ENCODE peak calls at places on chromosomes 2 and 18, in ten cellular contexts. I is prostate gland; T is body of pancreas; X is fibroblast of lung; Q is psoas muscle; B is left ventricle myocardium inferior; N is CD8-positive, alpha-beta T cell; S is breast epithelium; D is neuronal stem cell; E is mesendoderm. M is an unnamed sample.

GRCh38 chr2:225667465-225667864 is 268.0 kb downstream of the NYAP2 start:
- DNase-seq in I (no peak), T (no peak), X (peak), Q (no peak), B (no peak), N (no peak), S (no peak), D (no peak), E (peak), M (no peak)

GRCh38 chr18:76518073-76518472 is 23.0 kb upstream of the ZNF516 start:
- DNase-seq in I (no peak), T (no peak), X (peak), Q (no peak), B (no peak), N (no peak), S (no peak), D (no peak), E (no peak), M (no peak)

GRCh38 chr2:69544951-69545350 is 98.6 kb downstream of the AAK1 start:
- DNase-seq in I (no peak), T (no peak), X (no peak), Q (no peak), B (no peak), N (no peak), S (no peak), D (no peak), E (no peak), M (no peak)

GRCh38 chr18:32831781-32832180 is 59.0 kb upstream of the KLHL14 start:
- DNase-seq in I (no peak), T (no peak), X (peak), Q (no peak), B (no peak), N (no peak), S (no peak), D (no peak), E (no peak), M (no peak)

GRCh38 chr2:10141736-10142639 is 19.4 kb downstream of the RRM2 start:
- DNase-seq in I (peak), T (peak), X (no peak), Q (no peak), B (no peak), N (no peak), S (no peak), D (no peak), E (peak), M (no peak)

GRCh38 chr2:145811467-145812162 is 1291.7 kb upstream of the ZEB2 start:
- DNase-seq in I (no peak), T (no peak), X (peak), Q (no peak), B (no peak), N (no peak), S (no peak), D (no peak), E (no peak), M (no peak)

GRCh38 chr18:36376361-36376760 is 78.8 kb downstream of the FHOD3 start:
- DNase-seq in I (no peak), T (no peak), X (peak), Q (no peak), B (no peak), N (no peak), S (no peak), D (no peak), E (no peak), M (no peak)

GRCh38 chr2:98461650-98462049 is 17.0 kb downstream of the INPP4A start:
- DNase-seq in I (no peak), T (no peak), X (no peak), Q (no peak), B (peak), N (no peak), S (no peak), D (no peak), E (no peak), M (no peak)

GRCh38 chr2:53058526-53058925 is 709.1 kb upstream of the CHAC2 start:
- DNase-seq in I (no peak), T (no peak), X (peak), Q (no peak), B (no peak), N (no peak), S (no peak), D (no peak), E (peak), M (peak)

GRCh38 chr2:103435010-103435409 is 673.2 kb downstream of the TMEM182 start:
- DNase-seq in I (no peak), T (no peak), X (peak), Q (no peak), B (no peak), N (no peak), S (no peak), D (no peak), E (peak), M (no peak)

GRCh38 chr2:53787255-53787910 is 539 bp downstream of the ERLEC1 start:
- DNase-seq in I (no peak), T (no peak), X (peak), Q (no peak), B (no peak), N (no peak), S (no peak), D (no peak), E (no peak), M (no peak)

GRCh38 chr18:80171190-80171872 is 62.3 kb downstream of the ADNP2 start:
- DNase-seq in I (peak), T (peak), X (peak), Q (peak), B (peak), N (peak), S (no peak), D (no peak), E (peak), M (peak)

GRCh38 chr2:232482301-232483238 is 5.1 kb downstream of the ECEL1 start:
- DNase-seq in I (no peak), T (peak), X (no peak), Q (no peak), B (peak), N (no peak), S (no peak), D (no peak), E (no peak), M (no peak)

GRCh38 chr2:84038866-84039265 is 420.2 kb downstream of the SUCLG1 start:
- DNase-seq in I (no peak), T (no peak), X (no peak), Q (no peak), B (no peak), N (no peak), S (no peak), D (no peak), E (peak), M (no peak)

GRCh38 chr2:169716229-169716886 is 17.3 kb upstream of the KLHL23 start:
- DNase-seq in I (peak), T (peak), X (peak), Q (no peak), B (no peak), N (no peak), S (no peak), D (no peak), E (no peak), M (no peak)

GRCh38 chr2:86243950-86244733 is 44.9 kb downstream of the MRPL35 start:
- DNase-seq in I (no peak), T (no peak), X (peak), Q (no peak), B (no peak), N (no peak), S (no peak), D (no peak), E (no peak), M (no peak)

GRCh38 chr2:107248932-107249331 is 363.0 kb upstream of the ST6GAL2 start:
- DNase-seq in I (no peak), T (no peak), X (no peak), Q (no peak), B (no peak), N (no peak), S (no peak), D (no peak), E (no peak), M (no peak)

GRCh38 chr2:96325038-96325883 is at the start of gene ITPRIPL1:
- DNase-seq in I (no peak), T (no peak), X (no peak), Q (peak), B (no peak), N (no peak), S (no peak), D (no peak), E (peak), M (no peak)

GRCh38 chr2:200596774-200597173 is 11.0 kb downstream of the AOX1 start:
- DNase-seq in I (no peak), T (peak), X (no peak), Q (no peak), B (no peak), N (no peak), S (no peak), D (no peak), E (no peak), M (no peak)

GRCh38 chr18:51107082-51107481 is 77.1 kb downstream of the SMAD4 start:
- DNase-seq in I (no peak), T (no peak), X (no peak), Q (no peak), B (no peak), N (no peak), S (peak), D (no peak), E (no peak), M (no peak)

GRCh38 chr2:112181571-112182290 is 43.5 kb downstream of the FBLN7 start:
- DNase-seq in I (no peak), T (no peak), X (no peak), Q (no peak), B (no peak), N (no peak), S (no peak), D (no peak), E (peak), M (peak)

GRCh38 chr18:55385770-55386169 is 202.2 kb downstream of the TCF4 start:
- DNase-seq in I (no peak), T (no peak), X (no peak), Q (no peak), B (no peak), N (no peak), S (no peak), D (no peak), E (no peak), M (no peak)

GRCh38 chr2:117523267-117523666 is 291.2 kb upstream of the DDX18 start:
- DNase-seq in I (peak), T (peak), X (no peak), Q (peak), B (peak), N (no peak), S (peak), D (no peak), E (no peak), M (no peak)

GRCh38 chr2:205259131-205259530 is 423.2 kb upstream of the NRP2 start:
- DNase-seq in I (no peak), T (no peak), X (peak), Q (no peak), B (no peak), N (no peak), S (no peak), D (no peak), E (no peak), M (no peak)

GRCh38 chr2:48755473-48755872 is at the start of gene LHCGR:
- DNase-seq in I (no peak), T (no peak), X (peak), Q (peak), B (peak), N (no peak), S (no peak), D (no peak), E (peak), M (no peak)

GRCh38 chr2:73257425-73258125 is 23.5 kb downstream of the CCT7 start:
- DNase-seq in I (no peak), T (peak), X (no peak), Q (no peak), B (no peak), N (no peak), S (no peak), D (no peak), E (no peak), M (no peak)

GRCh38 chr2:70548233-70548632 is 5.4 kb downstream of the TGFA start:
- DNase-seq in I (no peak), T (no peak), X (no peak), Q (no peak), B (no peak), N (no peak), S (no peak), D (no peak), E (no peak), M (no peak)

GRCh38 chr2:70549962-70550361 is 3.7 kb downstream of the TGFA start:
- DNase-seq in I (no peak), T (no peak), X (no peak), Q (no peak), B (no peak), N (no peak), S (no peak), D (no peak), E (no peak), M (no peak)

GRCh38 chr2:70546376-70546775 is 7.2 kb downstream of the TGFA start:
- DNase-seq in I (no peak), T (no peak), X (no peak), Q (no peak), B (no peak), N (no peak), S (no peak), D (no peak), E (no peak), M (no peak)

GRCh38 chr2:70549064-70549710 is 4.4 kb downstream of the TGFA start:
- DNase-seq in I (peak), T (no peak), X (no peak), Q (no peak), B (no peak), N (no peak), S (no peak), D (no peak), E (no peak), M (no peak)

DNA sequence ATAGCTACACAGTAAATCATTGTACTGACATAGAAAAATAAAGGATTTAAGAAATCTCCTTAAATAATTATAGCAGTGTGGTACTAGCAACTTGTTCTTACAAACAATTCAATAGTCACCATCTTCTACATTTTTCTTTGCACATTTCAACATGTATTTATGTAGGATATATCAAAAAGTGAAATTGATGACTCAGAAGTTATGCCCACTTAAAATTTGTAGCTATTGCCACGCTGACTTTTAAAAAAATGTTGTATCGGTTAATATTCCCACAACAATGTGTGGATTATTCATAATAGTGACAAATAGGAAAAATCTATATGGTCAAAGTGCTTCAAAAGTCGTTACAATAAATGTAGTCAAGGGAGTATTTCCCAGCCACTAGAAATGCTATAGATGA is 6.7 kb downstream of the TGFA start:
- DNase-seq in I (no peak), T (no peak), X (no peak), Q (no peak), B (no peak), N (no peak), S (no peak), D (no peak), E (no peak), M (no peak)
- H3K27ac ChIP-seq in I (no peak), T (no peak), X (no peak), Q (no peak), B (no peak), N (no peak), S (no peak), D (no peak), E (no peak), M (no peak)

GRCh38 chr2:36965196-36965595 is 1.1 kb downstream of the STRN start:
- DNase-seq in I (no peak), T (no peak), X (no peak), Q (no peak), B (no peak), N (no peak), S (no peak), D (no peak), E (peak), M (no peak)
- H3K27ac ChIP-seq in I (no peak), T (no peak), X (no peak), Q (peak), B (peak), N (peak), S (peak), D (no peak), E (no peak), M (no peak)

DNA sequence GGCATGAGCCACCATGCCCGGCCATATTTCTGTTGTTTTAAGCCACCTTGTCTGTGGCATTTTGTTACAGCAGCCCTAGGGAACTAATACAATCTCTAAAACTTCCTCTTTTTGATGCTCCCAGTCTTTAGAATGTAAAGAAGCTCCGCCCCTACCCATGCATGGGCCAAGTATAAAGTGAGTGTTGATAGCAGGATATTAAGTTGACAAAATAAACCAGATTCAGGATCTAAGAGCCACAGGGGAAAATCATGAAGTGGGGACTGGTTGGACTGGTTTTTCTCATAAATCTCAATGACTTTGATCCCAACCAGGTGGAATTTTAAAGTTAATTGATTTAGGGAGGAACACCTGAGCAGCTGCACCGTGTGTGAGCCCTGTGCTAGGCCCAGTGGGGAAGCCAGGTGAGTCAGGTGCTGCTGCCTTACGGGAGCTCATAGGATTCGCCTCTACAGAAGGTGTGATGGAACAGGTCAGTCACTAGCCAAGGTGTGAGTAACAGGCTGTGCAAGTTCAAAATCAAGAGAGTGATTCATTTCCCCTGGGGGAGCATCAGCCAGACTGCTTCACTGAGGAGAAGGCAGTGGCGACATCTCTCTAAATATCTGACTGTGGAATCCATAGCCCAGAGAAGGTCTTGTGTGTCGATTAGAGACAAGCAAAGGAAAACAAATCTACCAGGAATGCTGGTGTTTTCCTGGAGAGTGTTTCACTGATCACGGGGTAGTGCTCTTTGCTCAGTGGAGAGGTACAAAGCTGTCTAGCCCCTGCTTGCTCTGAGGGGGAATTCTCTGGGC is 63.0 kb upstream of the MSH2 start:
- DNase-seq in I (peak), T (peak), X (peak), Q (no peak), B (no peak), N (no peak), S (peak), D (no peak), E (peak), M (no peak)
- H3K27ac ChIP-seq in I (no peak), T (peak), X (no peak), Q (no peak), B (no peak), N (no peak), S (peak), D (no peak), E (no peak), M (no peak)

GRCh38 chr2:74291217-74291551 is 52.0 kb downstream of the SLC4A5 start:
- DNase-seq in I (no peak), T (no peak), X (no peak), Q (no peak), B (no peak), N (no peak), S (no peak), D (no peak), E (no peak), M (no peak)
- H3K27ac ChIP-seq in I (no peak), T (no peak), X (no peak), Q (no peak), B (no peak), N (peak), S (no peak), D (no peak), E (no peak), M (no peak)

DNA sequence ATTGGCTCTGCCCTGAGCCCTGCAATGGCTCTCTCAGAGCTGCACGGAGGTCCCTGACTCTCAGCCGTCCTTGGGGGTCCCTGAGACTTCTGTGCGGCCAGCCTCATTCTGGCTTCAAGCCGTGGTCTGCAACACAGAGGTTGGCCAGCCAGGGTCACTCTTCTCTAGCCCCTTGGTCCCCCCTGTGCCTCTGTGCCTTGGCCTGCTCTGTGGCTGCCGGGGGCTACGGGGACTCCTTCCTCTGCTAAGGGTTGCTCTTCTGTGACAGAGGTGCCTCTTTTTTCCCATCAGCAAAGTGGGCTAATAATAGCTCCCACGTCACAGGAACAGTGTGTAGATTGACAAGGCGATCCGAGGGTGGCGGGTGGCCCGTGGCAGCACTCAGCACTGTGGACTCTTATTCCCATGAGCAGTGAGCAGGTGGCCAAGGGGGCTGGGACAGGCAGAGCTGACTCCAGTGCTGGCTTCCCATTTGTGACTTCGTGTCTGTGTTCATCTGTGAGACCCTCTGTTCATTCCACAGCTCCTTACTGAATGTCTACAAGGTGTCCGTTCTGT is 19.4 kb downstream of the INHBB start:
- DNase-seq in I (no peak), T (no peak), X (no peak), Q (peak), B (no peak), N (no peak), S (no peak), D (no peak), E (no peak), M (no peak)
- H3K27ac ChIP-seq in I (no peak), T (no peak), X (no peak), Q (no peak), B (no peak), N (no peak), S (no peak), D (no peak), E (no peak), M (no peak)

GRCh38 chr2:240556553-240557100 is 1.2 kb downstream of the ANKMY1 start:
- DNase-seq in I (peak), T (no peak), X (peak), Q (peak), B (no peak), N (peak), S (no peak), D (no peak), E (peak), M (no peak)

GRCh38 chr2:240559271-240559670 is 886 bp upstream of the DUSP28 start:
- DNase-seq in I (no peak), T (no peak), X (no peak), Q (no peak), B (no peak), N (no peak), S (no peak), D (no peak), E (no peak), M (no peak)

GRCh38 chr2:240558229-240558885 is 569 bp upstream of the ANKMY1 start:
- DNase-seq in I (no peak), T (no peak), X (no peak), Q (peak), B (no peak), N (no peak), S (no peak), D (no peak), E (no peak), M (no peak)

GRCh38 chr2:240557101-240557751 is 562 bp downstream of the ANKMY1 start:
- DNase-seq in I (peak), T (no peak), X (no peak), Q (peak), B (no peak), N (no peak), S (no peak), D (no peak), E (no peak), M (no peak)

DNA sequence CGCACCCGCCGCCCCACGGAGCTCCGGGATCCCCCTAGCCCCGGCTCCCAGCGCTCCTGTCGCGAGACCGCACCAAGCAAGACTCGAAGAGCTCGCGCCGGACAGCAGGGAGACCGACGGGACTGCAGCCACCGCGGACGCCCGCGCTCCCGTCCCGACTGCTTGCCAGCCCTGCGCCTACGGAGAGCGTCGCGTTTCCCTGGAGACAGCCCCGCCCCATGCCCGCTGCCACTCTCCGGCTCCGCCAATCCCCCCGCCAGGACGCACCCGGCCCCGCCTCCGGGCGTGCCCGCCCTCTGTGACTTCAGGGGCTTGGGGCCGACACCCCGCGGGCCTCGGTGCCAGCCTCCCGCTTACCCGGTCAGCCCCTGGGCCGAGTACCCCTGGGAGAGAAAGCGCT is at the start of gene ANKMY1:
- DNase-seq in I (peak), T (peak), X (peak), Q (peak), B (peak), N (no peak), S (no peak), D (peak), E (peak), M (no peak)
- H3K27ac ChIP-seq in I (no peak), T (no peak), X (no peak), Q (no peak), B (no peak), N (no peak), S (no peak), D (no peak), E (no peak), M (no peak)